ENCODE peak calls at places on chromosomes 5 and 9, in seven cellular contexts. M, J, F, K, X, P and L are unnamed samples.

GRCh38 chr9:94085062-94085639 is 887 bp downstream of the PTPDC1 start:
- DNase-seq in F (no peak), X (no peak), K (no peak), M (no peak), J (no peak), P (peak), L (no peak)

GRCh38 chr9:114156311-114156657 is 947 bp downstream of the COL27A1 start:
- DNase-seq in F (peak), J (no peak), X (no peak), K (no peak), P (no peak), M (no peak), L (no peak)

GRCh38 chr9:136346927-136347465 is 16.5 kb downstream of the DNLZ start:
- DNase-seq in P (no peak), F (no peak), X (no peak), M (no peak), K (no peak), J (no peak), L (no peak)

GRCh38 chr5:177446184-177447065 is at the start of gene PRR7:
- DNase-seq in X (peak), P (peak), F (peak), M (peak), K (peak), J (peak), L (peak)

GRCh38 chr9:35519697-35520403 is 29.9 kb downstream of the RUSC2 start:
- DNase-seq in P (peak), M (no peak), F (no peak), X (no peak), J (no peak), K (no peak), L (no peak)

GRCh38 chr5:8864053-8864452 is 681.8 kb downstream of the SEMA5A start:
- DNase-seq in F (peak), P (peak), X (no peak), J (no peak), K (no peak), M (no peak), L (peak)

GRCh38 chr5:10788358-10788757 is 27.3 kb upstream of the DAP start:
- DNase-seq in M (no peak), K (no peak), X (no peak), J (no peak), F (no peak), P (no peak), L (no peak)

GRCh38 chr9:613771-614347 is 227.6 kb upstream of the DMRT1 start:
- DNase-seq in P (peak), F (peak), X (peak), J (peak), M (peak), K (peak), L (peak)

GRCh38 chr9:32550609-32551490 is 1.3 kb upstream of the SMIM27 start:
- DNase-seq in F (peak), M (peak), K (peak), J (peak), P (peak), X (peak), L (peak)

GRCh38 chr9:93193373-93193725 is 9.4 kb downstream of the WNK2 start:
- DNase-seq in K (peak), J (no peak), M (no peak), X (no peak), P (peak), F (no peak), L (peak)

GRCh38 chr5:66864240-66864884 is 268.2 kb downstream of the MAST4 start:
- DNase-seq in J (no peak), X (no peak), K (no peak), M (no peak), P (peak), F (peak), L (no peak)

GRCh38 chr9:114046876-114047275 is 31.2 kb downstream of the AMBP start:
- DNase-seq in X (no peak), F (no peak), P (peak), K (no peak), M (no peak), J (no peak), L (no peak)

GRCh38 chr5:140041492-140042421 is 1.3 kb downstream of the NRG2 start:
- DNase-seq in M (no peak), J (peak), X (peak), K (peak), F (no peak), P (peak), L (peak)

GRCh38 chr5:60903356-60903755 is 41.5 kb downstream of the ERCC8 start:
- DNase-seq in X (no peak), K (no peak), F (no peak), M (no peak), P (no peak), J (no peak), L (no peak)

GRCh38 chr5:7894860-7895259 is 25.9 kb downstream of the MTRR start:
- DNase-seq in J (no peak), F (no peak), P (no peak), K (no peak), X (no peak), M (no peak), L (no peak)

GRCh38 chr5:54093861-54094260 is 216.5 kb downstream of the ARL15 start:
- DNase-seq in M (no peak), J (no peak), X (no peak), F (no peak), P (no peak), K (no peak), L (no peak)

GRCh38 chr5:96142786-96143434 is 181.3 kb upstream of the ELL2 start:
- DNase-seq in F (no peak), X (no peak), P (peak), J (no peak), K (no peak), M (no peak), L (no peak)

GRCh38 chr9:134969401-134969800 is 51.7 kb upstream of the FCN1 start:
- DNase-seq in M (no peak), J (no peak), X (peak), P (no peak), K (no peak), F (no peak), L (no peak)

GRCh38 chr9:74765572-74765971 is 122.1 kb downstream of the TRPM6 start:
- DNase-seq in K (no peak), P (no peak), F (no peak), M (no peak), J (no peak), X (no peak), L (no peak)

GRCh38 chr9:74760031-74760700 is 127.6 kb downstream of the TRPM6 start:
- DNase-seq in P (peak), J (no peak), F (no peak), X (no peak), M (no peak), K (no peak), L (no peak)

GRCh38 chr9:74762950-74763349 is 124.8 kb downstream of the TRPM6 start:
- DNase-seq in K (no peak), M (no peak), P (no peak), X (no peak), J (no peak), F (no peak), L (no peak)
- TF ChIP-seq CTCF in K (no peak), M (no peak), P (no peak), X (no peak), J (peak), F (no peak), L (no peak)

DNA sequence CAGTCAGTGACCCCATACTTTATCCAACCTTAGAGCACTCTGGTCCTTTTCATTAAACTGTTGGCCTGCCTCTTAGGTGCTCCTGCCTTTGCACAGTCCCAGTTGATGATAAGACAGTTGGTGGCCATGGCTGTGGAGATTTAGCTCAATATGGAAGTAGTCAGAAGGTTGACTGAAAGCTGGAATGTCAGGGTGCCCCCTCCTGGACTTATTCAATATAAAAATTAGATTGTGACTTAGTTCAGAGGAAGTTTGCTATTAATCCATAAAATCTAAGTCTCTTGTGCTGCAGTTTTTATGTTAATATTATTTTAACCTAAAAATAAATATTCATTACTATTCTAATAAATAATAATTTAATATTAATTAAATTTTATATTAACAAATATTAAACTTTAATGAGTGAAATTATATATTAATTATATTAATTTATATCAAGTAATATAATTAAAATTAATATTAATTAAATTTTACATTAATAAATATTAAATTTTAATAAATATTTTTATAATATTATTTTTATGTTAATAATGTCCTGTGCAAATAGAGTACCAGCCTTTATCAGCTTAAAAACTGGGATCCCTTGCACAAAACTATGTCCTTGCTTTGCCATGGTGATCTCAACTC is 77.7 kb upstream of the ADAMTSL1 start:
- DNase-seq in X (no peak), J (no peak), K (no peak), F (no peak), P (peak), M (no peak), L (peak)
- TF ChIP-seq CTCF in X (no peak), J (no peak), K (no peak), F (peak), P (no peak), M (no peak), L (no peak)

GRCh38 chr9:88991066-88992030 is at the start of gene S1PR3:
- DNase-seq in M (no peak), J (peak), F (peak), K (peak), X (peak), P (peak), L (peak)
- TF ChIP-seq CTCF in M (no peak), J (peak), F (no peak), K (no peak), X (no peak), P (no peak), L (no peak)

DNA sequence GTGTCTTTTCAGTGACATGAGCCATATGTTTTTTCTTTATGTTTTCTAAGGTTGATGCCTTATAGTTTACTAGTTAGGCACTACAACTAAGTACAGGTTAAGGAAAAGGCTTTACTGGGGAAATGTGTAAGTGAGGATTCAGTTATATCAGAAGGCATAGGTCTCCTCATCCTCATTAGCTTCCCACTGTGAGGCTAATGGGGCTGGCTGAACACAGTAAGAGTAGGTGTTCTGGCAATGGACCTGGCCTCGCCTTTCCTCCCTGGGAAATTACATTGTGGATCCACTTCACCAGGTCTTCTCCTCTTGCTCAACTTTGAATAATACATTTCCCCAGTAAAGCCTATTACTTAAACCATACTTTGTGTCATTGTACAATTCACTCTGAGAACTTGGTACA is 225.5 kb downstream of the PTPRD start:
- DNase-seq in X (no peak), M (no peak), J (no peak), P (no peak), F (no peak), K (no peak), L (no peak)
- TF ChIP-seq CTCF in X (no peak), M (no peak), J (no peak), P (no peak), F (no peak), K (no peak), L (no peak)

GRCh38 chr9:131310833-131311554 is 21.5 kb downstream of the PLPP7 start:
- DNase-seq in K (no peak), J (no peak), F (peak), P (no peak), M (peak), X (no peak), L (no peak)
- TF ChIP-seq CTCF in K (no peak), J (no peak), F (no peak), P (no peak), M (no peak), X (no peak), L (no peak)

GRCh38 chr5:132263548-132264261 is 6.2 kb downstream of the PDLIM4 start:
- DNase-seq in F (peak), K (no peak), X (no peak), J (peak), P (peak), M (no peak), L (no peak)
- TF ChIP-seq CTCF in F (no peak), K (no peak), X (no peak), J (no peak), P (no peak), M (no peak), L (no peak)

GRCh38 chr9:121784706-121785426 is 133.4 kb downstream of the DAB2IP start:
- DNase-seq in P (no peak), F (no peak), M (no peak), X (no peak), K (no peak), J (no peak), L (no peak)
- TF ChIP-seq CTCF in P (no peak), F (no peak), M (no peak), X (no peak), K (no peak), J (no peak), L (no peak)

GRCh38 chr5:119411291-119411934 is 40.9 kb upstream of the HSD17B4 start:
- DNase-seq in P (peak), J (no peak), K (no peak), F (no peak), X (no peak), M (no peak), L (no peak)

GRCh38 chr5:119410448-119411170 is 41.7 kb upstream of the HSD17B4 start:
- DNase-seq in P (no peak), M (no peak), X (no peak), F (peak), J (no peak), K (no peak), L (no peak)

GRCh38 chr5:119409235-119409815 is 43.0 kb upstream of the HSD17B4 start:
- DNase-seq in X (no peak), F (peak), P (no peak), K (no peak), J (no peak), M (no peak), L (no peak)

GRCh38 chr5:119412828-119413227 is 39.5 kb upstream of the HSD17B4 start:
- DNase-seq in F (no peak), X (no peak), K (no peak), J (no peak), P (no peak), M (no peak), L (peak)

DNA sequence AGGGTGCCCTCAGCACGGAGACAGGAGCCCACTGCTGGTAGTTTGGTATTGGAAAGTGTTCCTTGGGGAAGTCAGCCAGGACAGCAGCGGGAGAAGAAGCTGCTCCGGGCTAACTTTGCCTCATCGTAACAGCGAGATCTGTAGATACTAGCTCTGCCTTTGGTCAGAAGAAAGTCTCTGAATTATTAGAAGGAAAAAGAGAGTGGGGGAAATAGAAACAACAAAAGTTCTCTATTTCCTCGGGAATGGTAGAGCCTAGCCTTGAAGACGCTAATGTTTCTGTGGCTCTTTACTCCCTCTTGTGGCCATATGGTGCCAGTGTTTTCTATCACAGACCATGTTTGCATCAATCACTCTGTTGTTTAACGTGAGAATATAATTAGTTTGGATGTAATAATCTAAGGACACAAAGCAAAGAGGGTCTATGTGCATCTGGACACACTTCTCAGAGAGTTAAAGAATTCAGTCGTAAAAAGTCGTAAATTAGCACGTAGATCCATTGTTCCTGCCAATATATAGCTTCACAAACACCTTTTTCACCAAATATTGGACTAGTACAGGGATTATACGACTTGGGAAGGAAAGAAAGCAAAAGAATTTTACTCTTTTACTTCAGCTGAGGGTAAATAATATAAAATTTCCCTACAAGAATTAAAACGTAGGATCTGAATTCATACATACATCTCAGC is 40.2 kb upstream of the HSD17B4 start:
- DNase-seq in K (peak), P (peak), J (peak), X (peak), F (peak), M (peak), L (peak)
- TF ChIP-seq CTCF in K (peak), P (peak), J (peak), X (peak), F (peak), M (peak), L (peak)

GRCh38 chr5:181239062-181239663 is 4.5 kb downstream of the RACK1 start:
- DNase-seq in J (no peak), F (no peak), K (no peak), P (no peak), M (no peak), X (no peak), L (no peak)

GRCh38 chr5:181243020-181243520 is 636 bp downstream of the RACK1 start:
- DNase-seq in X (no peak), J (peak), F (no peak), M (no peak), K (no peak), P (no peak), L (no peak)

GRCh38 chr5:181242031-181242451 is 1.7 kb downstream of the RACK1 start:
- DNase-seq in M (no peak), P (no peak), K (no peak), F (no peak), J (no peak), X (no peak), L (no peak)

GRCh38 chr5:181243521-181244307 is at the start of gene RACK1:
- DNase-seq in K (peak), X (peak), P (peak), M (peak), J (peak), F (peak), L (peak)

GRCh38 chr5:181241393-181241975 is 2.2 kb downstream of the RACK1 start:
- DNase-seq in K (no peak), M (no peak), F (peak), X (no peak), J (no peak), P (peak), L (no peak)
- TF ChIP-seq CTCF in K (no peak), M (no peak), F (no peak), X (no peak), J (no peak), P (peak), L (no peak)